ENCODE peak calls at places on chromosomes 11 and 22, in five cellular contexts. I is nephron progenitor cell, Z is coronary artery, X is kidney, O is cardiac fibroblast. H is an unnamed sample.

GRCh38 chr11:68759991-68760390 is 8.7 kb upstream of the TESMIN start:
- DNase-seq in I (no peak), Z (no peak), X (no peak), O (no peak), H (no peak)

GRCh38 chr11:35190804-35191348 is 51.9 kb downstream of the CD44 start:
- DNase-seq in I (no peak), Z (no peak), X (no peak), O (peak), H (no peak)

GRCh38 chr11:33222052-33222451 is 35.1 kb upstream of the HIPK3 start:
- DNase-seq in I (no peak), Z (no peak), X (no peak), O (no peak), H (no peak)

GRCh38 chr11:15278129-15278528 is 163.4 kb downstream of the INSC start:
- DNase-seq in I (no peak), Z (no peak), X (no peak), O (peak), H (no peak)

GRCh38 chr11:122085264-122085663 is 30.8 kb downstream of the BLID start:
- DNase-seq in I (no peak), Z (no peak), X (no peak), O (peak), H (no peak)

GRCh38 chr11:117457835-117458234 is 130.2 kb downstream of the CEP164 start:
- DNase-seq in I (no peak), Z (no peak), X (no peak), O (no peak), H (no peak)

GRCh38 chr22:34105461-34106062 is 185.3 kb upstream of the LARGE1 start:
- DNase-seq in I (peak), Z (no peak), X (peak), O (peak), H (no peak)

GRCh38 chr11:19730373-19730772 is 17.7 kb downstream of the NAV2 start:
- DNase-seq in I (no peak), Z (peak), X (no peak), O (no peak), H (no peak)

GRCh38 chr11:120197977-120198376 is 12.9 kb upstream of the OAF start:
- DNase-seq in I (no peak), Z (no peak), X (no peak), O (no peak), H (no peak)

GRCh38 chr11:133904818-133905515 is 51.8 kb downstream of the IGSF9B start:
- DNase-seq in I (no peak), Z (no peak), X (no peak), O (no peak), H (peak)

GRCh38 chr11:126963603-126964353 is 36.8 kb downstream of the KIRREL3 start:
- DNase-seq in I (no peak), Z (no peak), X (no peak), O (no peak), H (no peak)

GRCh38 chr22:45887202-45888131 is 89.5 kb downstream of the WNT7B start:
- DNase-seq in I (no peak), Z (no peak), X (peak), O (no peak), H (peak)

GRCh38 chr11:123587559-123587958 is 66.9 kb downstream of the SCN3B start:
- DNase-seq in I (no peak), Z (no peak), X (no peak), O (no peak), H (no peak)

GRCh38 chr22:20094158-20094807 is 14.2 kb downstream of the DGCR8 start:
- DNase-seq in I (no peak), Z (no peak), X (peak), O (no peak), H (no peak)

GRCh38 chr22:32123657-32124056 is 35.4 kb downstream of the C22orf42 start:
- DNase-seq in I (peak), Z (no peak), X (no peak), O (no peak), H (no peak)

GRCh38 chr11:84722583-84723108 is 904.5 kb downstream of the DLG2 start:
- DNase-seq in I (peak), Z (no peak), X (no peak), O (no peak), H (no peak)

GRCh38 chr22:19292262-19293230 is 1.0 kb upstream of the CLTCL1 start:
- DNase-seq in I (peak), Z (peak), X (no peak), O (peak), H (peak)

H was measured in gastrocnemius medialis.